ENCODE peak calls at places on chromosomes 7 and 10, in five cellular contexts. K is IMR-90, H is DND-41, I is neural progenitor cell, W is PC-3. S is an unnamed sample.

GRCh38 chr10:11772575-11773288 is 30.6 kb downstream of the ECHDC3 start:
- DNase-seq in K (peak), H (no peak), I (no peak), W (no peak), S (no peak)

GRCh38 chr7:21134631-21135030 is 293.3 kb upstream of the SP4 start:
- DNase-seq in K (no peak), H (no peak), I (no peak), W (no peak), S (no peak)

GRCh38 chr10:79003183-79004100 is 65.3 kb upstream of the ZMIZ1 start:
- DNase-seq in K (no peak), H (no peak), I (no peak), W (no peak), S (no peak)

GRCh38 chr10:118047363-118047719 is 600 bp upstream of the RAB11FIP2 start:
- DNase-seq in K (no peak), H (no peak), I (no peak), W (no peak), S (peak)

GRCh38 chr10:110671788-110672579 is 27.8 kb downstream of the RBM20 start:
- DNase-seq in K (peak), H (no peak), I (peak), W (peak), S (peak)

GRCh38 chr10:84613336-84614021 is 285.1 kb downstream of the CCSER2 start:
- DNase-seq in K (no peak), H (peak), I (peak), W (peak), S (no peak)

GRCh38 chr7:77281780-77282478 is 82.3 kb upstream of the FGL2 start:
- DNase-seq in K (no peak), H (no peak), I (no peak), W (no peak), S (no peak)

GRCh38 chr7:75809396-75809795 is 4.2 kb downstream of the CCL24 start:
- DNase-seq in K (no peak), H (no peak), I (no peak), W (no peak), S (no peak)

GRCh38 chr7:55309040-55309991 is 55.8 kb upstream of the LANCL2 start:
- DNase-seq in K (no peak), H (no peak), I (no peak), W (no peak), S (no peak)

DNA sequence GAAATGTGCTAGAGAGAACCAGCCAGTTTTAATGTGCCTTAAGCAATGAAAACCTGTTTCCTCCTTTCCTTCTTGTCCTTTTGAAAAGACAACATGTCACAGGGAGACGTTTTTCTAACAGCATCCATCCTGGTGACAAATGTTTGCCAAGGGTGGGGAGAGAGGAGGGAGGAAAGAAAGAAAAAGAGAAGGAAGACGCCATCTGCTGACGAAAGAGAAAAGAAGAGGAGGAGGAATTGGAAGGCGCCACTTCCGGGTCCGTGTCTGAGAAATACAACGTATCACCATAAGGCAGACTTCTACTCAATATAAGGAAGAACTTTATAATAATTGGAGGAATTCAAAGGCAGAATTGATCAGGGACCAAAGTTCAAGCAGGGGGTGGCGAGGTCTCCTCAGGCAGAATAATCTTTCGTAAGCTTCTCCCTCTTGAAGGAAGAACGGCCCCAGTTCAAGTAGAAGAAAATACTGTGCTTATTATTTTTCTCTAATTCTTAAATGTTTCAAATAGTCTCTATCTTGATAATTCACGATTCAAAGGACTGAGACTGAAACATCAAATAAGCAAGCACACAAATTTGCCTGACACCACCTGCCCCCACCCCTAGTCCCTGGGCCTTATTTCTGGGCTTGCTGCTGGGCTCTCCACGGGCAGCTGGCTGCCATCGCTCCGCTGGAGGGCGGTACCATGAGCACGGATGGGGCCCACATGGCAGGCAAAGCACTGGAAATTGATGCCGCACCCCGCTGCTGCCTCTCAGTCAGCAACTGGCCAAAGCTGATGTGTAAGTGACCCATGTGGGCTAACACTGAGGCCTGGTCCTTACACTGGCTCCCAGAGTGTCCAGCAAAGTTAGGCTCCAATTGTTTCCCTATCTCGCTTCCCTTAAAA is 273.7 kb upstream of the KLF14 start:
- DNase-seq in K (peak), H (peak), I (peak), W (peak), S (peak)
- H3K9ac ChIP-seq in K (peak), H (no peak), I (no peak), W (peak), S (no peak)

GRCh38 chr7:16066805-16067459 is 354.4 kb downstream of the CRPPA start:
- DNase-seq in K (no peak), H (no peak), I (no peak), W (no peak), S (no peak)

GRCh38 chr7:16070806-16071205 is 350.5 kb downstream of the CRPPA start:
- DNase-seq in K (no peak), H (no peak), I (no peak), W (no peak), S (no peak)

GRCh38 chr7:16067695-16068094 is 353.6 kb downstream of the CRPPA start:
- DNase-seq in K (no peak), H (no peak), I (no peak), W (no peak), S (no peak)

DNA sequence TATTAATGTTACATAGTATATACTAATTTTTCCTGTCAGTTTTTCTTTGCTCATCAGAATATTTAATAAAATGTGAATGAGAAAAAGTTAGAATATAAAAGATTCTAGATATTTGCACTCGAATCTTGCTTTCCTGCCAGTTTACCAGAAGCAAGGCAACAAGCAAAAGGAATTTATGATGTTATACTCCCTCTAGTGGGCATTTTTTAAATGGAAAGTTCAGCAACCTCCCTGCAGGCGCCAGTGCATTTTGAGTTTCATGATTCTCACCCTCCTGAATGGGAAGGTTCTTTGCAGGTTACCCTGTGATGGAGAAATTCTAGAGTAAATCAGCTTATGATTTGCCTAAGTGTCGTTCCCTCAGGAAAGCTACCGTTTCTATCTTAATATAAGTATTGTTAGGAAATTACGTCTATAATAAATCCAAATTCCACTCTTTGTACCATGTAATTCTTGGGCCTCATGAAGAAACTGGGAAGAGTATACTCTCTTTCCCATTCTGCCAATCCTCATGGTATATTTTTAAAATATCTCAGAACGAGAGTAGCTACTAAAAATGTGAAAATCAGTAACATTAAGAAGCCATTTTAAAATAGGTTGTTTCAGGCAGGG is 350.0 kb downstream of the CRPPA start:
- DNase-seq in K (peak), H (peak), I (peak), W (peak), S (no peak)
- TF ChIP-seq CTCF in K (peak), H (peak), I (peak), W (peak), S (peak)

DNA sequence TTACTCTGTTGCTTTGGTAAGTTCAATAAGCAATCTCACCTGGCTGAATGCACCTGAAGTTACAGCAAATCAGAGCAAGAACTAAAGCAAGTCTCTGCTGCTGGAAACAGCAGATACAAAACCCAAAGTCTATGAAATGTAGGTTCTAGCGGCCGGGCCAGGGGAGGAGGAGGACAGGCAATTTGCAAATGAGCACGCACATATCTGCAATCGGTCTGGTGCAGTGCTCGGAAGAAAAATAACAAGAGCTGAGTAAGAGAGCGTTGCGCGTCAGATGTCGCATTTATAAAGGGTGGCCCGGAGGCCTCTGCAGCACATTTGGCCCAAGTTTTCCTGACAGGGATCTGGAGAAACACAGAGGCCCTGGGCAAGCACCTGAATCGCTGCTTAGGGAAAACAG is 193.8 kb downstream of the FAM107B start:
- DNase-seq in K (no peak), H (no peak), I (no peak), W (no peak), S (no peak)
- H3K27ac ChIP-seq in K (no peak), H (no peak), I (no peak), W (peak), S (no peak)

GRCh38 chr10:75395955-75396860 is 5.4 kb downstream of the ZNF503 start:
- DNase-seq in K (no peak), H (no peak), I (peak), W (peak), S (peak)

GRCh38 chr10:75397571-75397921 is 4.0 kb downstream of the ZNF503 start:
- DNase-seq in K (no peak), H (no peak), I (peak), W (peak), S (no peak)

GRCh38 chr10:75392744-75393143 is 8.8 kb downstream of the ZNF503 start:
- DNase-seq in K (no peak), H (no peak), I (no peak), W (no peak), S (no peak)

GRCh38 chr10:75396861-75397570 is 4.5 kb downstream of the ZNF503 start:
- DNase-seq in K (no peak), H (no peak), I (peak), W (peak), S (peak)

DNA sequence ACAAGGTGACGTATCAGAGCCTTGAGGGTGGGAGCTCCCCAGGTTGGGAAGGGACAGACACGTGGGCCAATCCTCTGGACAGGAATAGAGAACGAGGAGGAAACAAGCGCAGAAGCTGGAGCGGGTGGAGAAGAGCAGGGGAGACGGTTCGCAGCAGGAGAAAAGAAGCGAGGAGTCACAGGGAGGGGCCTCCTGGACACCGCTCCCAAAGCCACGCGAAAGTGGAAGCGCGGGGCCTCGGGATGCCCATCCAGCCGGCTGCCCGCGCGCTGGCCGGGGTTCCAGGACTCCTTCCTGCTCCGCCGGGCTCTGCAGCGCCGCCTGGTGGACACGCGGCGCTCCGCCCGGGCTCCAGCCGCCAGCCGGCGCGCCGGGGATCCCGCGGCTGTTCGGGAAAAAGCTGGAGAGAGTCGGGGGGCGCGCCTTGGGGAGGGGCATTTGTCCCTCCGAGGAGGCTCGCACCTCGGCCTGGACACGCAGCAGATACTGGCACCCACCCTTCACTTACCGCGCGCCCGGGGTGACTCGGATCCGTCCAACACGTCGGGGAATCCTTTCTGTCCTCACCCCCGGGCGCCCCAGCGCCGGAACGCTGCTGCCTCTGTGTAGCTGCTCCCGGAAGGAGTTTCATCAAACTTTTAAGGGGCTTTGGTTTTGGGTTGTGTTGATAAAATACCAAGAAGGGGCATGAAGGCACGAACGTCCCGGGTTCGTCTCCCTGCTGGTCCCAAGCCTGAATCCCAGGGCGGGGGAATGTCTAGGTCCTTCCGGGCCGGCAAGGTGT is 6.2 kb downstream of the ZNF503 start:
- DNase-seq in K (peak), H (no peak), I (peak), W (peak), S (peak)
- H3K9ac ChIP-seq in K (peak), H (no peak), I (no peak), W (peak), S (peak)

GRCh38 chr10:81876253-81876731 is 1.3 kb downstream of the NRG3 start:
- DNase-seq in K (no peak), H (no peak), I (peak), W (no peak), S (no peak)
- TF ChIP-seq CTCF in K (no peak), H (no peak), I (peak), W (no peak), S (no peak)

DNA sequence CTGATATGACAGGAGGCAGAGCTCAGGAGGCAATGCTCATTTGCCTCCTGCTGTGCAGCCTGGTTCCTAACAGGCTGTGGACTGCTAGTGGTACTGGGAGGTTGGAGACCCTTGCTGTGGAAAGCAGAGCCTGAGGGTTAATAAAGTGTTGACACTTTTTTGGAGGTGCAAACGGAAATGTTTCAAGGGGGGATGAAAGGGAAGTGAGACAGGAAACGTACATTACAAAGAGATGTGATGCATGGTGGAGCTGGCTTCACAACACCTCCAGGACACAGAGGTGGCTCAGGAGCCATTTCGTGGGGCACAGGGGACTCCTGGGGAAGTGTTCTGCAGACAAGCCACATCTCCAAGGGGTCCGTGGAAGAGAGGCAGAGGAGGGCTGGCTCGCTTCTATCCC is 137.6 kb upstream of the SVIL start:
- DNase-seq in K (no peak), H (no peak), I (no peak), W (no peak), S (no peak)
- H3K27ac ChIP-seq in K (no peak), H (no peak), I (no peak), W (no peak), S (no peak)

GRCh38 chr10:70494536-70494935 is 16.0 kb downstream of the PALD1 start:
- DNase-seq in K (no peak), H (peak), I (no peak), W (no peak), S (no peak)

GRCh38 chr10:70495691-70496261 is 17.2 kb downstream of the PALD1 start:
- DNase-seq in K (no peak), H (no peak), I (no peak), W (no peak), S (no peak)

GRCh38 chr10:70493660-70494234 is 15.2 kb downstream of the PALD1 start:
- DNase-seq in K (no peak), H (no peak), I (peak), W (no peak), S (peak)

GRCh38 chr10:70496341-70497119 is 18.0 kb downstream of the PALD1 start:
- DNase-seq in K (no peak), H (no peak), I (no peak), W (no peak), S (no peak)

DNA sequence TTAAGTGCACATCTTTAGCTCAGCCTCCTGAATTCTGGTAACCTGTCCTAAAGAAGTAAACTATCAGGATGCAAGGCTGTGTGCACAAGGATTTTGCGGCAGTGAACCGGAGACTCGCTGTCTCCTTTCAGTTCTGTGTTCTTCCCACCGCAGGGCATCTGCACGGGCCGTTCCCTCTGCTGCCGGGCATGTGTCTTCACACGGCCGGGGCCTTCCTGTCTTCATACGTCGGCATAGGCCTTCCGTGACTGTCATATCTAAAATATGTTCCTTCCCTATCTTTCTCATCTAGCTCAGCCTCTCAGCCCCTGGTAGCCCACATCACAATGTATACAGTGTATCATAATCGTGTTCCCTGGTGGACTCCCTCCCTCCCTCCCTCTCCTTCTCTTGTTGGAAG is 16.4 kb downstream of the PALD1 start:
- DNase-seq in K (no peak), H (no peak), I (no peak), W (no peak), S (no peak)
- H3K9ac ChIP-seq in K (no peak), H (no peak), I (no peak), W (no peak), S (no peak)

S was measured in colonic mucosa.